ENCODE peak calls at places on chromosomes 5 and 9, in seven cellular contexts. One of them, this sample, is unnamed.

GRCh38 chr5:171309526-171310333 is 682 bp downstream of the TLX3 start:
- DNase-seq in GM23248: no peak
- DNase-seq in upper lobe of right lung: peak
- DNase-seq in mesendoderm: peak
- DNase-seq in A549: peak
- DNase-seq in aorta: no peak
- DNase-seq in thyroid gland: no peak
- DNase-seq in this sample: no peak

GRCh38 chr9:127972316-127972871 is 8.4 kb downstream of the EEIG1 start:
- DNase-seq in GM23248: no peak
- DNase-seq in upper lobe of right lung: no peak
- DNase-seq in mesendoderm: no peak
- DNase-seq in A549: no peak
- DNase-seq in aorta: no peak
- DNase-seq in thyroid gland: no peak
- DNase-seq in this sample: no peak

GRCh38 chr5:113218906-113219517 is 215.8 kb downstream of the TSSK1B start:
- DNase-seq in GM23248: no peak
- DNase-seq in upper lobe of right lung: no peak
- DNase-seq in mesendoderm: no peak
- DNase-seq in A549: no peak
- DNase-seq in aorta: no peak
- DNase-seq in thyroid gland: no peak
- DNase-seq in this sample: no peak

GRCh38 chr5:65914644-65915196 is 11.7 kb upstream of the ERBIN start:
- DNase-seq in GM23248: no peak
- DNase-seq in upper lobe of right lung: no peak
- DNase-seq in mesendoderm: no peak
- DNase-seq in A549: no peak
- DNase-seq in aorta: no peak
- DNase-seq in thyroid gland: no peak
- DNase-seq in this sample: no peak

GRCh38 chr9:15299374-15299939 is 7.6 kb downstream of the TTC39B start:
- DNase-seq in GM23248: no peak
- DNase-seq in upper lobe of right lung: no peak
- DNase-seq in mesendoderm: peak
- DNase-seq in A549: no peak
- DNase-seq in aorta: no peak
- DNase-seq in thyroid gland: no peak
- DNase-seq in this sample: no peak

GRCh38 chr9:70408393-70409040 is 5.9 kb downstream of the KLF9 start:
- DNase-seq in GM23248: no peak
- DNase-seq in upper lobe of right lung: no peak
- DNase-seq in mesendoderm: peak
- DNase-seq in A549: no peak
- DNase-seq in aorta: no peak
- DNase-seq in thyroid gland: no peak
- DNase-seq in this sample: peak

GRCh38 chr9:81250606-81251005 is 438.7 kb downstream of the TLE1 start:
- DNase-seq in GM23248: no peak
- DNase-seq in upper lobe of right lung: no peak
- DNase-seq in mesendoderm: no peak
- DNase-seq in A549: no peak
- DNase-seq in aorta: no peak
- DNase-seq in thyroid gland: no peak
- DNase-seq in this sample: no peak

GRCh38 chr9:109331353-109331752 is 10.5 kb upstream of the EPB41L4B start:
- DNase-seq in GM23248: peak
- DNase-seq in upper lobe of right lung: peak
- DNase-seq in mesendoderm: no peak
- DNase-seq in A549: no peak
- DNase-seq in aorta: peak
- DNase-seq in thyroid gland: peak
- DNase-seq in this sample: peak

GRCh38 chr5:151577566-151577965 is 13.6 kb downstream of the FAT2 start:
- DNase-seq in GM23248: no peak
- DNase-seq in upper lobe of right lung: no peak
- DNase-seq in mesendoderm: no peak
- DNase-seq in A549: no peak
- DNase-seq in aorta: no peak
- DNase-seq in thyroid gland: no peak
- DNase-seq in this sample: no peak
- H3K4me3 ChIP-seq in GM23248: no peak
- H3K4me3 ChIP-seq in upper lobe of right lung: no peak
- H3K4me3 ChIP-seq in mesendoderm: no peak
- H3K4me3 ChIP-seq in A549: no peak
- H3K4me3 ChIP-seq in aorta: no peak
- H3K4me3 ChIP-seq in thyroid gland: no peak
- H3K4me3 ChIP-seq in this sample: no peak

GRCh38 chr5:178118345-178118744 is 5.0 kb downstream of the N4BP3 start:
- DNase-seq in GM23248: no peak
- DNase-seq in upper lobe of right lung: no peak
- DNase-seq in mesendoderm: no peak
- DNase-seq in A549: no peak
- DNase-seq in aorta: peak
- DNase-seq in thyroid gland: no peak
- DNase-seq in this sample: no peak
- H3K4me3 ChIP-seq in GM23248: no peak
- H3K4me3 ChIP-seq in upper lobe of right lung: no peak
- H3K4me3 ChIP-seq in mesendoderm: no peak
- H3K4me3 ChIP-seq in A549: no peak
- H3K4me3 ChIP-seq in aorta: no peak
- H3K4me3 ChIP-seq in thyroid gland: no peak
- H3K4me3 ChIP-seq in this sample: no peak

DNA sequence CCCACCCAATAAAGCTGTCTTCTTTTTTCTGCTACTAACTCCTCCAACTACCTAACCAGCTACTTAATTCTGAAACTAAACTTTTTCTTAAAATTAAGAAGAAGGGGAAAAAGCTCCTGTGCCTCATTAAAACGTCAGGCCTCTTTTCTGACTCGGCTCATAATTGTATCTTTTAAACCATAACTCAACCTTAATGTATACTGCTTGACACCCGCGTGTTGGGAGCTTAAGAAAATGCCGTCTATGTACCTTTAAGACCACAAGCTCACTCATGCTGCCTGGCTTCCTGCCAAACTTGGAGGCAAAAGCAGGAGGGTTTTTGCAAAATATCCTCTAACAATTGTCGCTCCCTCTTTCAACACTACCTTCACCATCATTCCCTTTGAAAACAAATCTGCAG is 5.0 kb downstream of the EBF1 start:
- DNase-seq in GM23248: peak
- DNase-seq in upper lobe of right lung: no peak
- DNase-seq in mesendoderm: peak
- DNase-seq in A549: peak
- DNase-seq in aorta: peak
- DNase-seq in thyroid gland: peak
- DNase-seq in this sample: peak
- H3K4me3 ChIP-seq in GM23248: peak
- H3K4me3 ChIP-seq in upper lobe of right lung: peak
- H3K4me3 ChIP-seq in mesendoderm: no peak
- H3K4me3 ChIP-seq in A549: peak
- H3K4me3 ChIP-seq in aorta: peak
- H3K4me3 ChIP-seq in thyroid gland: no peak
- H3K4me3 ChIP-seq in this sample: peak

DNA sequence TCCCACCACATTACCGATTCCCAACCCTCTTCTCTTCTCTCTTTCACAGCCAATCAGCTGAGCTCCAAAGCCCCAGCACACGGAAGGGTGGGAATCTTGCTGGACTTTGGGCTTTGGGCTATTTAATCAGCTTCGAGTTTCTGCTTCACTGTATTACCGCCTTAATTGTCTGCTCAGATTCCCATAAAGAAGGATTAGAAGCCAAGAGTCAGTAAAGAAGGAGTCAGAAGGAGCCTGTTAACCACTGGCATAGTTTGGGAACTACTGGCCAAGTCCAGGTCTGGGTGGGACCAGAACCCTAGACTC is 4.4 kb downstream of the SPRY4 start:
- DNase-seq in GM23248: no peak
- DNase-seq in upper lobe of right lung: no peak
- DNase-seq in mesendoderm: no peak
- DNase-seq in A549: no peak
- DNase-seq in aorta: no peak
- DNase-seq in thyroid gland: no peak
- DNase-seq in this sample: peak
- H3K4me3 ChIP-seq in GM23248: no peak
- H3K4me3 ChIP-seq in upper lobe of right lung: peak
- H3K4me3 ChIP-seq in mesendoderm: peak
- H3K4me3 ChIP-seq in A549: no peak
- H3K4me3 ChIP-seq in aorta: no peak
- H3K4me3 ChIP-seq in thyroid gland: no peak
- H3K4me3 ChIP-seq in this sample: peak

GRCh38 chr5:4613440-4613839 is 526.7 kb upstream of the ADAMTS16 start:
- DNase-seq in GM23248: no peak
- DNase-seq in upper lobe of right lung: no peak
- DNase-seq in mesendoderm: no peak
- DNase-seq in A549: no peak
- DNase-seq in aorta: no peak
- DNase-seq in thyroid gland: no peak
- DNase-seq in this sample: no peak

DNA sequence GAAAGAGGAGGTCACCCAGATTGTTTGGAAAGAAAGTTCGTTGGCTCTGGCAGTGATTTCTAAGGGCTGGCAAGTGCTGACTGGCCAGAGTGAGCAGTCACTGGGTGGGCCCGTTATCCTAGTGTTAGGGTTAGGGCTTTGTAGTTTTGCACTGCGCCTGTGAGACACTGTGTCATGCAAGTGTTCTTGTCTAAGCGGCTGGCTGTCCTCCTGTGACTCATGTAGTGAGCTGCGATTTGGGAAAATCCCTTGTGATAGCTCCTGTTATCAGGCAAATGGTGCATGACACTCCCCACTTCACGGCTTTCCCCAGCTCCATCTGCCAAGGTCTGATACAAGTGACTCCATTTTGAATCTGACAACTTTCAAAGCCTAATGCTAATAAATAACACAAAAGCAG is 526.0 kb upstream of the ADAMTS16 start:
- DNase-seq in GM23248: no peak
- DNase-seq in upper lobe of right lung: no peak
- DNase-seq in mesendoderm: peak
- DNase-seq in A549: no peak
- DNase-seq in aorta: no peak
- DNase-seq in thyroid gland: no peak
- DNase-seq in this sample: peak
- H3K4me3 ChIP-seq in GM23248: no peak
- H3K4me3 ChIP-seq in upper lobe of right lung: no peak
- H3K4me3 ChIP-seq in mesendoderm: no peak
- H3K4me3 ChIP-seq in A549: no peak
- H3K4me3 ChIP-seq in aorta: no peak
- H3K4me3 ChIP-seq in thyroid gland: no peak
- H3K4me3 ChIP-seq in this sample: no peak

GRCh38 chr5:107705390-107706014 is 34.8 kb upstream of the EFNA5 start:
- DNase-seq in GM23248: peak
- DNase-seq in upper lobe of right lung: no peak
- DNase-seq in mesendoderm: no peak
- DNase-seq in A549: no peak
- DNase-seq in aorta: no peak
- DNase-seq in thyroid gland: no peak
- DNase-seq in this sample: peak

GRCh38 chr5:107699425-107699824 is 28.7 kb upstream of the EFNA5 start:
- DNase-seq in GM23248: no peak
- DNase-seq in upper lobe of right lung: no peak
- DNase-seq in mesendoderm: no peak
- DNase-seq in A549: no peak
- DNase-seq in aorta: no peak
- DNase-seq in thyroid gland: no peak
- DNase-seq in this sample: no peak

GRCh38 chr5:107700486-107700885 is 29.7 kb upstream of the EFNA5 start:
- DNase-seq in GM23248: peak
- DNase-seq in upper lobe of right lung: no peak
- DNase-seq in mesendoderm: no peak
- DNase-seq in A549: no peak
- DNase-seq in aorta: no peak
- DNase-seq in thyroid gland: no peak
- DNase-seq in this sample: no peak

DNA sequence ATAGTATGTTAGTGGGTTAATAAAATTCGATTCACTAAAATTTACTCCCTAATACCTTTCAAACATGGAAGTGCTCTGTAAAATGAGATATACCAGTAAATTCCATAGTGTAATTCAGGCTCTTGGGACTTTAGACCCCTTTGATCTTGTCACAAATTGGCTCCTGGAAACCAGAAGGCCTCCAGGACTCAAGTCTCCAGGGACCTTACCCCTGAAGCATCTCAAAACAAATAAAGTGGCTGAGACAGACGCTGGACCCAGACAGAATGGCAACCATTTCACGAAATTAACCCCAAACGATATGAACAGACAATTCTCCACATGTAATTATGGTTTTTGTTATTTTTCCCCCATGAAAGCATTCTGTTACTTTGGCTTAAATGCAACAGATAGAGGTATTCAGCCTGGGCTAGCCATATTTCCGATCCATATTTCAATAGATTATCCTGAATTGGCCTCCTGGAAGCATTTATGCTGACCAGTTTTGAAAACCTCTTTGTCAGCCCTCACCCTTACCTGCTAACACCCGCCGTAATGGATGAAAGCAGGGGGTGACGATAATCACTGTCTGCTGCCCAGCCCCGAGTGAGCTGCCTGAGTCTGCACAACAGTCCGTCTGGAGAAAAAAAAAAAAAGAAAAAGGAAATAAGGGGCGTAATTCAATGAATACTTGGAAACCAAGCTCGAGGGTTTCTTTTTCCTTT is 34.1 kb upstream of the EFNA5 start:
- DNase-seq in GM23248: peak
- DNase-seq in upper lobe of right lung: no peak
- DNase-seq in mesendoderm: no peak
- DNase-seq in A549: no peak
- DNase-seq in aorta: no peak
- DNase-seq in thyroid gland: no peak
- DNase-seq in this sample: peak
- H3K4me3 ChIP-seq in GM23248: peak
- H3K4me3 ChIP-seq in upper lobe of right lung: no peak
- H3K4me3 ChIP-seq in mesendoderm: no peak
- H3K4me3 ChIP-seq in A549: no peak
- H3K4me3 ChIP-seq in aorta: no peak
- H3K4me3 ChIP-seq in thyroid gland: no peak
- H3K4me3 ChIP-seq in this sample: peak

This sample was measured in fibroblast of the aortic adventitia.